ENCODE peak calls at places on chromosomes 11 and 22, in nine cellular contexts. J is AG04450, C is mammary epithelial cell, Y is cardiac muscle cell, O is ovary, X is kidney, Z is heart right ventricle, M is spleen, R is Peyer's patch. V is an unnamed sample.

GRCh38 chr11:42906226-42906625 is 405.6 kb upstream of the API5 start:
- DNase-seq in J (no peak), C (no peak), Y (no peak), O (no peak), X (no peak), Z (no peak), M (no peak), R (no peak), V (no peak)

GRCh38 chr11:842370-843002 is at the start of the genes POLR2L and TSPAN4:
- DNase-seq in J (peak), C (peak), Y (peak), O (peak), X (peak), Z (peak), M (peak), R (peak), V (peak)

GRCh38 chr11:23542171-23542570 is 681.9 kb upstream of the CCDC179 start:
- DNase-seq in J (no peak), C (no peak), Y (no peak), O (no peak), X (no peak), Z (no peak), M (no peak), R (no peak), V (no peak)

GRCh38 chr11:36367806-36368680 is 72.0 kb downstream of the PRR5L start:
- DNase-seq in J (no peak), C (no peak), Y (peak), O (no peak), X (no peak), Z (no peak), M (no peak), R (no peak), V (no peak)

GRCh38 chr22:30813936-30814335 is 119.3 kb downstream of the OSBP2 start:
- DNase-seq in J (no peak), C (no peak), Y (no peak), O (no peak), X (no peak), Z (no peak), M (no peak), R (no peak), V (no peak)

GRCh38 chr22:44758354-44758969 is 6.1 kb downstream of the ARHGAP8 start:
- DNase-seq in J (no peak), C (peak), Y (peak), O (no peak), X (no peak), Z (no peak), M (peak), R (peak), V (no peak)

GRCh38 chr22:42387631-42388030 is 44.6 kb downstream of the NFAM1 start:
- DNase-seq in J (no peak), C (no peak), Y (no peak), O (no peak), X (no peak), Z (no peak), M (no peak), R (no peak), V (no peak)

GRCh38 chr11:18277560-18278271 is 11.7 kb downstream of the SAA1 start:
- DNase-seq in J (no peak), C (no peak), Y (peak), O (no peak), X (no peak), Z (no peak), M (no peak), R (no peak), V (no peak)

GRCh38 chr11:65651589-65652510 is 10.9 kb downstream of the RELA start:
- DNase-seq in J (no peak), C (peak), Y (peak), O (peak), X (peak), Z (no peak), M (peak), R (peak), V (peak)

GRCh38 chr11:27722945-27723344 is 22.7 kb upstream of the BDNF start:
- DNase-seq in J (no peak), C (no peak), Y (peak), O (no peak), X (no peak), Z (no peak), M (no peak), R (no peak), V (peak)

GRCh38 chr11:68037481-68038225 is 1.2 kb upstream of the TCIRG1 start:
- DNase-seq in J (no peak), C (no peak), Y (no peak), O (peak), X (no peak), Z (no peak), M (peak), R (no peak), V (no peak)

GRCh38 chr11:64317325-64317960 is at the start of gene TRMT112:
- DNase-seq in J (peak), C (peak), Y (peak), O (peak), X (peak), Z (peak), M (peak), R (peak), V (peak)

GRCh38 chr11:64314805-64315561 is 2.4 kb downstream of the TRMT112 start:
- DNase-seq in J (no peak), C (no peak), Y (no peak), O (no peak), X (no peak), Z (no peak), M (no peak), R (no peak), V (peak)

GRCh38 chr11:64314146-64314804 is 3.1 kb downstream of the TRMT112 start:
- DNase-seq in J (no peak), C (no peak), Y (no peak), O (no peak), X (no peak), Z (no peak), M (no peak), R (no peak), V (no peak)

GRCh38 chr11:64312947-64313346 is 4.4 kb downstream of the TRMT112 start:
- DNase-seq in J (no peak), C (no peak), Y (no peak), O (no peak), X (no peak), Z (no peak), M (no peak), R (no peak), V (no peak)

DNA sequence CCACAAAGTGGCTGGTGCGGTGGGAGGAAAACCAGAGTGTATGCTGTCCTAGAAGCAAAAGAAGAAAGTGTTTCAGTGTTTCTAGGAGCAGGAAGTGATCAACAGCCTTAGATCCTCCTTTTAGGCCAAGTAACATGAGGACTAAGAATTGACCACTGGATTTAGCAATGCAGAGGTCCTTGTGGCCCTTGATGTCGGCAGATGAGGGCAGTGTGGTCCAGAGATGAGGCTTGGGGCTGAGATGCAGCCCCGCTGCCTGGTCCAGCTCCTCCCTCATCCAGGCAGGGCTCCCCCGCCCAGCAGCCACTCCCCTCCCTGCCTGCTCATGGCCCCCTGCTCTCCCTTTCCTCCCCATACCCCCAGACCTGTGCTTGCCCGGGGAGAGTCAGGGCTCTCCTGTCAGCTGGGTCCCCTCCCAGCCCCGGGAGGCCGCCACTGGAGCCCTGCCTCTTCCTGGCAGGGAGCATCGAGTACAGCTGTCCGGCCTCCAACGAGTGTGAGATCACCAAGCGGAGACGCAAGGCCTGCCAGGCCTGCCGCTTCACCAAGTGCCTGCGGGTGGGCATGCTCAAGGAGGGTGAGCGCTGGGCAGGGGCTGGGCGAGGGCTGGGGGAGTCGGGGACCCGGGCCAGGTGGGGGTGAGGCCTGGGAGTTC is 3.7 kb downstream of the TRMT112 start:
- DNase-seq in J (no peak), C (no peak), Y (peak), O (peak), X (peak), Z (peak), M (peak), R (no peak), V (no peak)
- H3K4me3 ChIP-seq in J (no peak), C (no peak), Y (no peak), O (no peak), X (no peak), Z (no peak), M (no peak), R (no peak), V (no peak)

GRCh38 chr11:110356769-110357671 is 60.6 kb upstream of the RDX start:
- DNase-seq in J (no peak), C (peak), Y (peak), O (no peak), X (no peak), Z (no peak), M (no peak), R (no peak), V (no peak)
- H3K27ac ChIP-seq in J (no peak), C (no peak), Y (no peak), O (no peak), X (peak), Z (no peak), M (no peak), R (no peak), V (no peak)

GRCh38 chr11:77191823-77192495 is 63.9 kb downstream of the MYO7A start:
- DNase-seq in J (no peak), C (peak), Y (peak), O (peak), X (peak), Z (no peak), M (no peak), R (peak), V (peak)
- TF ChIP-seq CTCF in J (peak), C (peak), Y (peak), O (peak), X (peak), Z (peak), M (no peak), R (peak), V (peak)

GRCh38 chr22:22821340-22821739 is 66.3 kb upstream of the IGLL5 start:
- DNase-seq in J (no peak), C (no peak), Y (no peak), O (no peak), X (no peak), Z (no peak), M (no peak), R (no peak), V (no peak)

GRCh38 chr22:22820076-22820475 is 67.5 kb upstream of the IGLL5 start:
- DNase-seq in J (no peak), C (no peak), Y (no peak), O (no peak), X (no peak), Z (no peak), M (no peak), R (no peak), V (no peak)

GRCh38 chr22:22822106-22822505 is 65.5 kb upstream of the IGLL5 start:
- DNase-seq in J (no peak), C (no peak), Y (no peak), O (no peak), X (no peak), Z (no peak), M (peak), R (no peak), V (no peak)

GRCh38 chr22:22818861-22819855 is 68.5 kb upstream of the IGLL5 start:
- DNase-seq in J (no peak), C (no peak), Y (no peak), O (no peak), X (peak), Z (no peak), M (peak), R (no peak), V (no peak)

GRCh38 chr22:22820626-22821025 is 67.0 kb upstream of the IGLL5 start:
- DNase-seq in J (no peak), C (no peak), Y (no peak), O (no peak), X (no peak), Z (no peak), M (peak), R (no peak), V (no peak)
- H3K4me3 ChIP-seq in J (no peak), C (no peak), Y (no peak), O (no peak), X (no peak), Z (no peak), M (no peak), R (no peak), V (no peak)

GRCh38 chr11:64637346-64638016 is 46.5 kb downstream of the SLC22A12 start:
- DNase-seq in J (no peak), C (no peak), Y (no peak), O (no peak), X (no peak), Z (no peak), M (no peak), R (no peak), V (no peak)
- H3K27ac ChIP-seq in J (no peak), C (no peak), Y (no peak), O (no peak), X (no peak), Z (no peak), M (no peak), R (no peak), V (peak)

GRCh38 chr11:112073941-112074811 is at the start of the genes NKAPD1 and PIH1D2:
- DNase-seq in J (peak), C (peak), Y (peak), O (peak), X (peak), Z (peak), M (peak), R (peak), V (peak)
- TF ChIP-seq CTCF in J (peak), C (no peak), Y (peak), O (no peak), X (no peak), Z (no peak), M (no peak), R (peak), V (peak)

V was measured in endodermal cell.